ENCODE peak calls at places on chromosomes 12 and 14, in nine cellular contexts. V is breast epithelium, E is A549, X is HCT116, Y is lower leg skin, T is IMR-90, A is testis, J is upper lobe of left lung, W is uterus. N is an unnamed sample.

GRCh38 chr12:119594399-119594730 is 791 bp downstream of the TMEM233 start:
- DNase-seq in V (no peak), E (no peak), X (no peak), Y (no peak), T (no peak), A (no peak), J (no peak), W (no peak), N (no peak)

GRCh38 chr14:92726933-92727262 is 21.5 kb downstream of the LGMN start:
- DNase-seq in V (no peak), E (no peak), X (no peak), Y (no peak), T (no peak), A (no peak), J (no peak), W (no peak), N (no peak)

GRCh38 chr12:65232490-65233077 is 45.9 kb upstream of the MSRB3 start:
- DNase-seq in V (no peak), E (peak), X (no peak), Y (no peak), T (peak), A (no peak), J (no peak), W (no peak), N (no peak)

GRCh38 chr12:5622280-5622679 is 190.4 kb downstream of the NTF3 start:
- DNase-seq in V (no peak), E (no peak), X (no peak), Y (peak), T (no peak), A (no peak), J (no peak), W (no peak), N (no peak)

GRCh38 chr14:29990993-29991392 is 63.3 kb upstream of the PRKD1 start:
- DNase-seq in V (no peak), E (no peak), X (no peak), Y (no peak), T (no peak), A (no peak), J (no peak), W (no peak), N (no peak)

GRCh38 chr12:59650594-59651229 is 54.9 kb downstream of the SLC16A7 start:
- DNase-seq in V (no peak), E (no peak), X (no peak), Y (no peak), T (peak), A (no peak), J (no peak), W (no peak), N (no peak)

GRCh38 chr14:106586098-106586704 is 1059.8 kb downstream of the TMEM121 start:
- DNase-seq in V (no peak), E (no peak), X (no peak), Y (no peak), T (no peak), A (peak), J (no peak), W (no peak), N (no peak)

GRCh38 chr12:56461235-56462159 is 6.9 kb upstream of the SPRYD4 start:
- DNase-seq in V (no peak), E (peak), X (no peak), Y (no peak), T (peak), A (no peak), J (no peak), W (no peak), N (no peak)

GRCh38 chr12:69167648-69168165 is 71.7 kb upstream of the CPSF6 start:
- DNase-seq in V (no peak), E (no peak), X (no peak), Y (no peak), T (no peak), A (no peak), J (no peak), W (no peak), N (no peak)

GRCh38 chr14:50943943-50944646 is at the start of gene PYGL:
- DNase-seq in V (peak), E (peak), X (peak), Y (peak), T (peak), A (peak), J (peak), W (peak), N (peak)

GRCh38 chr14:104735830-104736642 is 12.0 kb downstream of the ADSS1 start:
- DNase-seq in V (no peak), E (no peak), X (no peak), Y (peak), T (peak), A (peak), J (peak), W (peak), N (peak)

GRCh38 chr12:50053583-50053982 is 3.8 kb upstream of the ASIC1 start:
- DNase-seq in V (no peak), E (no peak), X (no peak), Y (no peak), T (no peak), A (no peak), J (no peak), W (no peak), N (no peak)

GRCh38 chr12:113762155-113762848 is 203.8 kb downstream of the RBM19 start:
- DNase-seq in V (no peak), E (no peak), X (no peak), Y (no peak), T (no peak), A (peak), J (no peak), W (no peak), N (no peak)

GRCh38 chr12:42396473-42397259 is 70.7 kb downstream of the PPHLN1 start:
- DNase-seq in V (no peak), E (no peak), X (no peak), Y (no peak), T (no peak), A (no peak), J (no peak), W (no peak), N (no peak)

GRCh38 chr14:68306934-68307758 is 485.7 kb downstream of the ZFP36L1 start:
- DNase-seq in V (peak), E (no peak), X (peak), Y (no peak), T (peak), A (no peak), J (no peak), W (no peak), N (no peak)

GRCh38 chr12:104458645-104459555 is 2.2 kb downstream of the CHST11 start:
- DNase-seq in V (no peak), E (peak), X (no peak), Y (peak), T (no peak), A (peak), J (peak), W (peak), N (no peak)

GRCh38 chr12:47032644-47033043 is 46.8 kb upstream of the PCED1B start:
- DNase-seq in V (no peak), E (no peak), X (peak), Y (no peak), T (peak), A (no peak), J (no peak), W (no peak), N (no peak)

GRCh38 chr12:88746386-88746785 is 166.1 kb upstream of the KITLG start:
- DNase-seq in V (no peak), E (no peak), X (no peak), Y (no peak), T (no peak), A (no peak), J (no peak), W (no peak), N (no peak)

GRCh38 chr12:91017511-91018263 is 12.9 kb upstream of the EPYC start:
- DNase-seq in V (no peak), E (no peak), X (no peak), Y (no peak), T (no peak), A (peak), J (no peak), W (peak), N (no peak)

GRCh38 chr12:103884316-103884715 is 43.3 kb upstream of the NT5DC3 start:
- DNase-seq in V (no peak), E (no peak), X (no peak), Y (no peak), T (peak), A (peak), J (no peak), W (no peak), N (no peak)

GRCh38 chr12:12315838-12316237 is 34.2 kb downstream of the MANSC1 start:
- DNase-seq in V (no peak), E (no peak), X (no peak), Y (no peak), T (no peak), A (no peak), J (no peak), W (no peak), N (no peak)

GRCh38 chr12:106766393-106766826 is 8.1 kb upstream of the RIC8B start:
- DNase-seq in V (no peak), E (no peak), X (no peak), Y (no peak), T (no peak), A (peak), J (peak), W (peak), N (peak)

GRCh38 chr12:80708535-80709328 is 1.3 kb downstream of the MYF6 start:
- DNase-seq in V (no peak), E (no peak), X (no peak), Y (no peak), T (no peak), A (peak), J (no peak), W (no peak), N (no peak)

GRCh38 chr12:5248230-5248629 is 183.7 kb upstream of the NTF3 start:
- DNase-seq in V (no peak), E (no peak), X (no peak), Y (no peak), T (no peak), A (no peak), J (no peak), W (no peak), N (no peak)

GRCh38 chr14:49999216-49999761 is 106.4 kb downstream of the ARF6 start:
- DNase-seq in V (peak), E (peak), X (peak), Y (peak), T (peak), A (peak), J (peak), W (peak), N (peak)

GRCh38 chr14:68628605-68629310 is 164.1 kb downstream of the ZFP36L1 start:
- DNase-seq in V (peak), E (no peak), X (no peak), Y (peak), T (no peak), A (no peak), J (peak), W (peak), N (peak)

GRCh38 chr12:59317598-59317997 is 278.2 kb upstream of the SLC16A7 start:
- DNase-seq in V (no peak), E (no peak), X (no peak), Y (no peak), T (no peak), A (no peak), J (no peak), W (no peak), N (no peak)

GRCh38 chr12:130971871-130972588 is 18.3 kb downstream of the ADGRD1 start:
- DNase-seq in V (no peak), E (no peak), X (no peak), Y (peak), T (no peak), A (no peak), J (peak), W (no peak), N (no peak)

GRCh38 chr12:109212460-109213115 is 96.2 kb downstream of the ACACB start:
- DNase-seq in V (no peak), E (no peak), X (no peak), Y (no peak), T (no peak), A (no peak), J (no peak), W (no peak), N (no peak)
- TF ChIP-seq POLR2A in V (no peak), E (no peak), X (no peak), Y (no peak), T (no peak), A (no peak), J (no peak), W (no peak), N (no peak)

GRCh38 chr12:109880049-109880931 is at the start of gene GLTP:
- DNase-seq in V (peak), E (peak), X (peak), Y (peak), T (peak), A (peak), J (peak), W (peak), N (peak)
- TF ChIP-seq POLR2A in V (no peak), E (peak), X (no peak), Y (no peak), T (no peak), A (no peak), J (peak), W (peak), N (peak)

DNA sequence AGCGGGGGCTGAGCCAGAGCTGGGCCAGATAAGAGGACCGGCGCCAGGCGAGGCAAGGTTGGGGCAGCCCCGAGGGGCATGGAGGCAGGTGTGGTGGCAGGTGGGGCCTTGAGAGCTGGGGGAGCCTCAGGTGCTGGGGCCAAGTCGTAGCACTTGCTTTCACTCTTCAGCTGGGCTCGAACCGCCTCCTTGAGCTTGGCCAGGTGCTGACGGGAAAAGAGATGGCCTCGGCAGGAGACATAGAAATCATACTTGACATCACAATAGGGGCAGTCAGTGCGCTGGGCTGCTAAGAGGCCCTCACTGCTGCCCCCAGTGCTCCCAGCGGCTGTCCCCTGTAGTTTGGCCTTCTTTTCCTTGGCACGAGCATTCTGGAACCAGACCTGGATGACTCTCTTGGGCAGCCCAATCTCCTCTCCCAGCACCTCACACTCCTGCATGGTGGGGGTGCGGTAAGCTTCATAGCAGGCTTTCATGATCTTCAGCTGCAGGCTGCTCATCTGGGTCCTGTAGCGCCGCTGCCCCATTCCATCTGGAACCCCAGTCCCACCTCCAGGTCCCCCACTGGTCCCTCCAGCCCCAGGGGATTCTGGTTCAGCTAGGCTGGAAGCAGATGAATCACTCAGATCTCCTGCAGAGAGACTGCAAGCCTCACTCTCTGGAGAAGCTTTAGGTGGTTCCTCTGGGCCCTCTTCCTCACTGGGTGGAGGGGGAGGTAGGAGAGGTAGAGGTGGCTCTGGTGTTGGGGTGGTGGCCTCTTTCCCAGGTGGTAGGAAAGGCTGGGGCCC is 28.1 kb downstream of the ZFHX2 start:
- DNase-seq in V (no peak), E (no peak), X (no peak), Y (no peak), T (no peak), A (no peak), J (no peak), W (no peak), N (no peak)
- TF ChIP-seq POLR2A in V (no peak), E (no peak), X (no peak), Y (no peak), T (no peak), A (no peak), J (no peak), W (no peak), N (no peak)

GRCh38 chr12:76946451-76946850 is 67.6 kb upstream of the CSRP2 start:
- DNase-seq in V (no peak), E (no peak), X (no peak), Y (no peak), T (no peak), A (no peak), J (no peak), W (no peak), N (no peak)
- TF ChIP-seq POLR2A in V (no peak), E (no peak), X (no peak), Y (no peak), T (no peak), A (no peak), J (no peak), W (no peak), N (no peak)

DNA sequence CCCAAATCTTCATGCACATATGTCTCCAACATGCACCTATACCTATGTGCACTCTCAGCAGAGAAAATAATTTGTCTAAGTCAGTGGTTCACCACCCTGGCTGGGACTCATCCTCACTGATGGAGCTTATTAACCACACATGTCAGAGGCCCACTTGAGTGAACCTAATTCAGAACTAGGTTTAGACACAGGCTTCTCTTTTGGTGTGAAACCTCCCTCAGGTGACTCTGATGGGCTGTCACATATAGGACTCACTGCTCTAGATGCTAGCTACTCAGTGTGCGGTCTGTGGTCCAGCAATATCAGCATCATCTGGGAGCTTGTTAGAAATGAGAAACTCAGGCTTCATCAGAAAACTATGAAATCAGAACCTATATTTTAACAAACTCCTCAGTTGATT is 85.7 kb downstream of the SLC6A15 start:
- DNase-seq in V (no peak), E (no peak), X (no peak), Y (no peak), T (no peak), A (no peak), J (no peak), W (no peak), N (no peak)
- TF ChIP-seq POLR2A in V (no peak), E (no peak), X (no peak), Y (no peak), T (no peak), A (no peak), J (no peak), W (no peak), N (no peak)

GRCh38 chr12:10128687-10129086 is 1.3 kb downstream of the CLEC7A start:
- DNase-seq in V (no peak), E (no peak), X (no peak), Y (no peak), T (no peak), A (no peak), J (peak), W (no peak), N (no peak)
- TF ChIP-seq POLR2A in V (no peak), E (no peak), X (no peak), Y (no peak), T (no peak), A (no peak), J (peak), W (no peak), N (peak)

GRCh38 chr14:75340921-75341320 is 62.3 kb downstream of the FOS start:
- DNase-seq in V (peak), E (no peak), X (no peak), Y (peak), T (no peak), A (peak), J (peak), W (peak), N (peak)
- TF ChIP-seq POLR2A in V (no peak), E (no peak), X (no peak), Y (no peak), T (no peak), A (no peak), J (peak), W (peak), N (peak)

GRCh38 chr12:19688489-19688888 is 249.2 kb downstream of the AEBP2 start:
- DNase-seq in V (no peak), E (no peak), X (no peak), Y (no peak), T (peak), A (no peak), J (no peak), W (no peak), N (no peak)

GRCh38 chr12:19692566-19692965 is 253.3 kb downstream of the AEBP2 start:
- DNase-seq in V (no peak), E (no peak), X (no peak), Y (no peak), T (no peak), A (no peak), J (no peak), W (no peak), N (no peak)

GRCh38 chr12:19689801-19690472 is 250.6 kb downstream of the AEBP2 start:
- DNase-seq in V (no peak), E (no peak), X (peak), Y (no peak), T (no peak), A (no peak), J (peak), W (no peak), N (no peak)

GRCh38 chr12:19692091-19692490 is 252.8 kb downstream of the AEBP2 start:
- DNase-seq in V (no peak), E (no peak), X (no peak), Y (no peak), T (no peak), A (no peak), J (no peak), W (no peak), N (no peak)

DNA sequence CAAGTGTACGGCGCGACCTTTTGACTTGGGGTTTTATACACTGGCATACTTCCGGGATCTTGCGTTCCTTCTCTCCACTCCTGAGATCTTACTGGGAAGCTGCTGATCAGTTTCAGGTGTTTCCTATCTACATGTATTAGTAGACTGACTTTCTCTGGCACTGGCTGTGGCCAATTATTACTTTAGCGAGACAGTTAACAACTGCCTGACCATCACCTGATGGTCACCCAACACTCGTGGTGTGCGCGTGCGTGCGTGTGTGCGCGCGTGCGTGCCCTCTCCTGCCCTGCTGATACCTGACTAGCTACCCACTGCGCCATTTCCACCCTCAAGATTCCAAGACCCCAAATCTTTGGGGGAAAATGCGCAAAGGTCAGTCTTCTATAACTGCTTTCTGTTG is 249.9 kb downstream of the AEBP2 start:
- DNase-seq in V (no peak), E (no peak), X (no peak), Y (no peak), T (no peak), A (no peak), J (no peak), W (no peak), N (no peak)
- TF ChIP-seq POLR2A in V (no peak), E (no peak), X (no peak), Y (no peak), T (no peak), A (no peak), J (no peak), W (no peak), N (no peak)

DNA sequence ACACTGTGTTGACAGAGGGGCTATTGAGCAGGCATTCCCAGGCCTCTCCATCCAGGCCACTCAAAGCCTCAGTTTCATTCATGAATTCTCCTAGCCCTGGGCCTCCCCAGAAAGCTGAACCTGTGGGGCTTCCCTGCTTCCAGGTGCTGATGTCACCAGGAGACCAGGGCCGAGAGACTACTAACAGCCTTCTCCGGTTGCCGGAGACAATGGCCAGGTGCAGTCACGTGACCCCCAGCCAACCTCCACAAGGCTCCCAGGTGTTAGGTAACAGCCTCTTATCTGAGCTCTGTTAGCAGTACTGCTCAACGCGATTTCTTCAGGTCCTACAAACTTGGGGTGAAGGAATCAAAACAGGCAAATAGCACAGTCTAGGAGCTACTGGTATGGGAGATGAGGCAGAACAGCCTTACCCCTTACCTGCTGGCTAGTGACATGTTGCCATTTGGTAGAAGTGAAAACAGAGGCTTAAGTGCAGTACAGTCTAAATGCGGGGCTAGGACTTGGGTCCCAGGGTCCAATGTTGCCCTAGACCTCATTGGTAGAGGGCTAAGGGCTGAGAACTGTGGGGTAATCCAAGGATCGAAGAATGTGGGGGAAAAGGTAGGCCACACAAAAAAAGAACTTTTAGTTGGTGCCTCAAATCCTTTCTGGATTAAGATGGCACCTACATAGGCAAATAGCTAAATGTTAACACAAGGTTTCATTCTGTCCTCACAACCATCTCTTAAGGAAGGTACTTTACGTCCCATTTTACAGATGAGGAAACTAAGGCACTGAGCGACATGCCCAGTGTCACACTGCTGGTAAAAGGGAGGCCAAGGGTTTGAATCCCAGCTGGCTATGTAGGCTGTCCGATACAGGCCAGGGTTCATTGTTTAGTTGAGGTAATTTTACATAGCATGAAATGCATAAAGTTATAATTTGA is 3.8 kb downstream of the CCDC88C start:
- DNase-seq in V (peak), E (no peak), X (no peak), Y (no peak), T (no peak), A (no peak), J (peak), W (no peak), N (no peak)
- TF ChIP-seq POLR2A in V (no peak), E (no peak), X (no peak), Y (no peak), T (no peak), A (no peak), J (no peak), W (no peak), N (no peak)